ENCODE peak calls at places on chromosomes 13 and 19, in five cellular contexts. One of them, this sample, is unnamed.

GRCh38 chr13:110397445-110397844 is 90.4 kb downstream of the COL4A2 start:
- DNase-seq in AG10803: peak
- DNase-seq in thoracic aorta: no peak
- DNase-seq in body of pancreas: no peak
- DNase-seq in cardiac fibroblast: peak
- DNase-seq in this sample: peak

GRCh38 chr13:49132479-49133002 is 87.6 kb upstream of the MLNR start:
- DNase-seq in body of pancreas: no peak
- DNase-seq in AG10803: no peak
- DNase-seq in thoracic aorta: no peak
- DNase-seq in cardiac fibroblast: no peak
- DNase-seq in this sample: no peak

GRCh38 chr13:52994865-52995264 is 33.7 kb upstream of the OLFM4 start:
- DNase-seq in thoracic aorta: no peak
- DNase-seq in body of pancreas: no peak
- DNase-seq in cardiac fibroblast: no peak
- DNase-seq in AG10803: no peak
- DNase-seq in this sample: no peak

GRCh38 chr13:46864941-46865340 is 31.9 kb downstream of the HTR2A start:
- DNase-seq in AG10803: no peak
- DNase-seq in thoracic aorta: no peak
- DNase-seq in body of pancreas: no peak
- DNase-seq in cardiac fibroblast: no peak
- DNase-seq in this sample: peak

GRCh38 chr19:46913852-46914430 is 53.1 kb downstream of the ARHGAP35 start:
- DNase-seq in cardiac fibroblast: no peak
- DNase-seq in AG10803: peak
- DNase-seq in thoracic aorta: no peak
- DNase-seq in body of pancreas: no peak
- DNase-seq in this sample: peak

GRCh38 chr19:58409010-58409790 is 751 bp downstream of the ZNF584 start:
- DNase-seq in AG10803: no peak
- DNase-seq in thoracic aorta: no peak
- DNase-seq in body of pancreas: no peak
- DNase-seq in cardiac fibroblast: no peak
- DNase-seq in this sample: peak

GRCh38 chr19:1157931-1158884 is 15.9 kb downstream of the SBNO2 start:
- DNase-seq in thoracic aorta: no peak
- DNase-seq in cardiac fibroblast: no peak
- DNase-seq in AG10803: no peak
- DNase-seq in body of pancreas: no peak
- DNase-seq in this sample: no peak

GRCh38 chr13:32264407-32264806 is 50.8 kb downstream of the ZAR1L start:
- DNase-seq in thoracic aorta: no peak
- DNase-seq in body of pancreas: peak
- DNase-seq in AG10803: no peak
- DNase-seq in cardiac fibroblast: peak
- DNase-seq in this sample: peak

GRCh38 chr13:21675095-21676007 is 4.5 kb downstream of the FGF9 start:
- DNase-seq in body of pancreas: peak
- DNase-seq in thoracic aorta: no peak
- DNase-seq in cardiac fibroblast: no peak
- DNase-seq in AG10803: no peak
- DNase-seq in this sample: no peak

GRCh38 chr19:13920940-13921744 is 15.1 kb downstream of the CC2D1A start:
- DNase-seq in body of pancreas: peak
- DNase-seq in cardiac fibroblast: peak
- DNase-seq in thoracic aorta: no peak
- DNase-seq in AG10803: peak
- DNase-seq in this sample: peak

GRCh38 chr19:51020988-51021651 is 1.6 kb upstream of the KLK10 start:
- DNase-seq in thoracic aorta: no peak
- DNase-seq in cardiac fibroblast: peak
- DNase-seq in AG10803: peak
- DNase-seq in body of pancreas: peak
- DNase-seq in this sample: peak

GRCh38 chr13:43244482-43244881 is 221.1 kb downstream of the DNAJC15 start:
- DNase-seq in thoracic aorta: no peak
- DNase-seq in body of pancreas: no peak
- DNase-seq in cardiac fibroblast: no peak
- DNase-seq in AG10803: no peak
- DNase-seq in this sample: no peak

GRCh38 chr19:56725829-56726424 is 54.4 kb upstream of the ZNF835 start:
- DNase-seq in thoracic aorta: no peak
- DNase-seq in cardiac fibroblast: peak
- DNase-seq in AG10803: no peak
- DNase-seq in body of pancreas: no peak
- DNase-seq in this sample: no peak

GRCh38 chr19:30609656-30610270 is 237.6 kb downstream of the ZNF536 start:
- DNase-seq in body of pancreas: no peak
- DNase-seq in AG10803: no peak
- DNase-seq in thoracic aorta: no peak
- DNase-seq in cardiac fibroblast: no peak
- DNase-seq in this sample: no peak

DNA sequence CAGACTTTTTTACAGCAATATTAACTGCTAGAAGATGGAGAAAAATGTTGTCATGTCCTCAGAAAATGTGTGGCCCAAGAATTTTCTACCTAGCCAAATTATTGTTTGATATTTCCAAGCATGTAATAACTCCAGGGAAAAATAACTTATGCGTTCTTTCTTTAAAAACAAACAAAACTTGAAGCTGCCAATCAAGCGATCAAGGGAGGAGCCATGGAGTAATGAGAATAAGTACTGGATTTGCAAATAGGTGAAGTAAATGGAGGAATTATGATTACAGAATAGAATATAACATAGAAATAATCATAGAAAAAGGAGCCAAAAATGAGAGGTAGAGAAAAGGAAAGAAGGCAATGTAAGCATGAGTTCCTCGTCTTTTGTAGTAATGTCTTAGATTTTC is 225.3 kb downstream of the DLEU7 start:
- DNase-seq in body of pancreas: no peak
- DNase-seq in cardiac fibroblast: no peak
- DNase-seq in AG10803: no peak
- DNase-seq in thoracic aorta: no peak
- DNase-seq in this sample: no peak
- TF ChIP-seq CTCF in body of pancreas: no peak
- TF ChIP-seq CTCF in cardiac fibroblast: no peak
- TF ChIP-seq CTCF in AG10803: no peak
- TF ChIP-seq CTCF in thoracic aorta: no peak
- TF ChIP-seq CTCF in this sample: no peak

DNA sequence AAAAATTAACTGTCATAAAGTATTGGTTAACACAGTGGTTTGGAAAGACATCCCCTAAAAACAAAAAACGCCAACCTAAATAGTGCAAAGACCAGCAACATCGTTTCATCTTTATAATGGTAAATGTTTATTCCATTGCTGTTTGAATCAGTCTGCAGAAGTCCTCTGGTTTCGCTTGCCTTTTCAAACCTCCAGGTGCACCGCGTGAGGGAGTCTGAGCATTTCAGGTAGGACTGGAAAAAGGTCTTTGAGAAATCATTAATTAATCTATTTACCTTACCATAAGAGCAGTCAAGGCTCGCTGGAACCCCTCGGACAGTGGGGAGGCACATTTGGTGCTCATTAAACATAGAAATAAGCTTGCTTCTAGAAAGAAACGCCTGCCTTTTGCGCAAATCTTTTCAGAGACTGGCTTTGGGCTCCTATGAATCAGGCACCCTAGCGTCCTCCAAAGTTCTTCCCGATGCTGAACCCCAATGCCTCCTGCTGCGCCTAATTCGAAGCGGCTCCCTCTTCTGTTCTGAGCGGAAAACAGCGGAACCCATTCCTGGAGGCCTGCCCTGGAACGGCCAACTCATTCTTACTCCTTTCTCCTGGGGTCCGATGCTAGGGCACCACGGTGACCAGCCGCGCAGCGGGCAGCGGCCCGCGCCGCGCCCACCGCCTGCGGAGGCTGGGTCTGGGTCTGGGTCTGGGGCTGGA is 942 bp upstream of the MTUS2 start:
- DNase-seq in thoracic aorta: no peak
- DNase-seq in body of pancreas: no peak
- DNase-seq in cardiac fibroblast: peak
- DNase-seq in AG10803: peak
- DNase-seq in this sample: peak
- H3K4me3 ChIP-seq in thoracic aorta: peak
- H3K4me3 ChIP-seq in body of pancreas: no peak
- H3K4me3 ChIP-seq in cardiac fibroblast: no peak
- H3K4me3 ChIP-seq in AG10803: peak
- H3K4me3 ChIP-seq in this sample: peak

GRCh38 chr19:55212447-55212846 is 3.1 kb upstream of the PTPRH start:
- DNase-seq in cardiac fibroblast: peak
- DNase-seq in AG10803: no peak
- DNase-seq in body of pancreas: no peak
- DNase-seq in thoracic aorta: no peak
- DNase-seq in this sample: no peak
- TF ChIP-seq CTCF in cardiac fibroblast: peak
- TF ChIP-seq CTCF in AG10803: no peak
- TF ChIP-seq CTCF in body of pancreas: peak
- TF ChIP-seq CTCF in thoracic aorta: no peak
- TF ChIP-seq CTCF in this sample: no peak

GRCh38 chr19:9565900-9566705 is 18.2 kb downstream of the ZNF121 start:
- DNase-seq in cardiac fibroblast: peak
- DNase-seq in body of pancreas: no peak
- DNase-seq in thoracic aorta: no peak
- DNase-seq in AG10803: peak
- DNase-seq in this sample: no peak

GRCh38 chr19:9570255-9570654 is 14.0 kb downstream of the ZNF121 start:
- DNase-seq in thoracic aorta: no peak
- DNase-seq in body of pancreas: no peak
- DNase-seq in cardiac fibroblast: no peak
- DNase-seq in AG10803: no peak
- DNase-seq in this sample: no peak

DNA sequence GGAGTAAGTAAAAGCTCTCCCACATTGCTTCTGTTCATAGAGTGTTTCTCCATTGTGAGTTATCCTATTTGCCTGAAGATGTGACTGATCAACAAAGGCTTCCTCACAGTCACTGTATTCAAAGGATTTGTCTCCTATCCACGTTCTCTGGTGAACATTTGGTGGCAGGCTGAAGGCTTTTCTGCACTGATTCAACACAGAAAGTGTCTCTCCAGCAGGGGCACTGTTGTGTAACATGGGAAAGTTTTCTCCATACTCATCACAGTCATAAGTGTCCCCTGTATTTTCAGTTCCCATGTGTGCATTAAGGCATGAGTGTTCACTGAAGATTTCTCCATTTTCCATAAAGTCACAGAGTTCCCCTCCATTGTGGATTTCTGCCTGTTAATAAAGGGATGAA is 17.6 kb downstream of the ZNF121 start:
- DNase-seq in body of pancreas: no peak
- DNase-seq in AG10803: no peak
- DNase-seq in cardiac fibroblast: no peak
- DNase-seq in thoracic aorta: no peak
- DNase-seq in this sample: no peak
- H3K4me3 ChIP-seq in body of pancreas: no peak
- H3K4me3 ChIP-seq in AG10803: no peak
- H3K4me3 ChIP-seq in cardiac fibroblast: no peak
- H3K4me3 ChIP-seq in thoracic aorta: no peak
- H3K4me3 ChIP-seq in this sample: no peak

GRCh38 chr19:19224852-19225494 is 13.2 kb downstream of the NCAN start:
- DNase-seq in thoracic aorta: no peak
- DNase-seq in AG10803: peak
- DNase-seq in body of pancreas: peak
- DNase-seq in cardiac fibroblast: peak
- DNase-seq in this sample: peak
- TF ChIP-seq CTCF in thoracic aorta: peak
- TF ChIP-seq CTCF in AG10803: peak
- TF ChIP-seq CTCF in body of pancreas: peak
- TF ChIP-seq CTCF in cardiac fibroblast: peak
- TF ChIP-seq CTCF in this sample: peak

DNA sequence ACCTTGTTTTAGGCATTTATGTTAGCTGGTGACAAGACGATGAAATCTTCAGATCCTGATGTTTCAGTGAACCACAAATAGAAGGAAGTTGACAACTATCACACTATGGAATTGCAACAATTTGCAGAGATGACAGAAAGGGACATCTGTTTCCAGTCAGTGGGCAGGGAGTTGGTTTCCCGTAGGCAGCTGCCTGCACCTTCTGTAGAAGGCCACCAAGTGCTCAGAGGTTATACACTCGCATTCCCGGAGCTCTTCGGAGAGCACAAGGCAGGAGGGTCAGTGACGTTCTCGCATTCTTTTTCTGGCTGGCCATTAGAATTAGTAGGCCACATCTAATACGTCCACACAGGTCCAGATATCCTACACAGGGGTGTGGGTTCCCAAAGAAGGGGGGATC is 129.4 kb downstream of the SHISA2 start:
- DNase-seq in body of pancreas: no peak
- DNase-seq in thoracic aorta: no peak
- DNase-seq in cardiac fibroblast: no peak
- DNase-seq in AG10803: peak
- DNase-seq in this sample: no peak
- H3K4me3 ChIP-seq in body of pancreas: no peak
- H3K4me3 ChIP-seq in thoracic aorta: no peak
- H3K4me3 ChIP-seq in cardiac fibroblast: no peak
- H3K4me3 ChIP-seq in AG10803: no peak
- H3K4me3 ChIP-seq in this sample: no peak

GRCh38 chr13:51229731-51230130 is 7.5 kb downstream of the FAM124A start:
- DNase-seq in AG10803: no peak
- DNase-seq in body of pancreas: no peak
- DNase-seq in cardiac fibroblast: no peak
- DNase-seq in thoracic aorta: no peak
- DNase-seq in this sample: no peak

GRCh38 chr13:51233117-51233826 is 11.1 kb downstream of the FAM124A start:
- DNase-seq in thoracic aorta: no peak
- DNase-seq in cardiac fibroblast: no peak
- DNase-seq in AG10803: no peak
- DNase-seq in body of pancreas: no peak
- DNase-seq in this sample: no peak

GRCh38 chr13:51229141-51229540 is 6.9 kb downstream of the FAM124A start:
- DNase-seq in AG10803: no peak
- DNase-seq in body of pancreas: no peak
- DNase-seq in thoracic aorta: no peak
- DNase-seq in cardiac fibroblast: no peak
- DNase-seq in this sample: no peak

GRCh38 chr13:51231456-51231855 is 9.3 kb downstream of the FAM124A start:
- DNase-seq in thoracic aorta: no peak
- DNase-seq in AG10803: no peak
- DNase-seq in body of pancreas: no peak
- DNase-seq in cardiac fibroblast: no peak
- DNase-seq in this sample: no peak

GRCh38 chr13:51230473-51231105 is 8.4 kb downstream of the FAM124A start:
- DNase-seq in AG10803: peak
- DNase-seq in thoracic aorta: no peak
- DNase-seq in body of pancreas: peak
- DNase-seq in cardiac fibroblast: peak
- DNase-seq in this sample: peak
- TF ChIP-seq CTCF in AG10803: no peak
- TF ChIP-seq CTCF in thoracic aorta: no peak
- TF ChIP-seq CTCF in body of pancreas: no peak
- TF ChIP-seq CTCF in cardiac fibroblast: no peak
- TF ChIP-seq CTCF in this sample: no peak